ENCODE peak calls at places on chromosomes 3 and 15, in seven cellular contexts. Y is bronchial epithelial cell; Q is Peyer's patch; I is uterus; C is MM.1S; O is cardiac muscle cell; K is CD4-positive, CD25-positive, alpha-beta regulatory T cell. N is an unnamed sample. For H3K36me3, the result is how much of the 10 kb centered on the place peaks cover.

GRCh38 chr3:11603628-11604027 is 40.1 kb downstream of the VGLL4 start:
- DNase-seq in Y (no peak), Q (no peak), I (peak), C (no peak), O (peak), K (no peak), N (no peak)

GRCh38 chr3:2837233-2837632 is 272.9 kb downstream of the IL5RA start:
- DNase-seq in Y (no peak), Q (no peak), I (no peak), C (no peak), O (no peak), K (no peak), N (no peak)

GRCh38 chr15:76963596-76963995 is 31.3 kb upstream of the PSTPIP1 start:
- DNase-seq in Y (peak), Q (no peak), I (no peak), C (no peak), O (no peak), K (no peak), N (no peak)

GRCh38 chr3:65785065-65785645 is 253.6 kb downstream of the MAGI1 start:
- DNase-seq in Y (peak), Q (no peak), I (no peak), C (peak), O (peak), K (peak), N (peak)

GRCh38 chr3:168678730-168679129 is 583.0 kb upstream of the GOLIM4 start:
- DNase-seq in Y (peak), Q (no peak), I (no peak), C (no peak), O (no peak), K (no peak), N (no peak)

GRCh38 chr3:98185180-98185579 is 18.7 kb downstream of the OR5H15 start:
- DNase-seq in Y (no peak), Q (no peak), I (no peak), C (peak), O (no peak), K (peak), N (no peak)

GRCh38 chr15:31262143-31262530 is 64.5 kb upstream of the KLF13 start:
- DNase-seq in Y (no peak), Q (no peak), I (no peak), C (no peak), O (no peak), K (no peak), N (no peak)

GRCh38 chr15:74983725-74984231 is 11.6 kb upstream of the SCAMP5 start:
- DNase-seq in Y (peak), Q (no peak), I (no peak), C (peak), O (no peak), K (peak), N (no peak)

GRCh38 chr3:128973988-128974564 is 19.8 kb downstream of the CFAP92 start:
- DNase-seq in Y (no peak), Q (no peak), I (no peak), C (no peak), O (no peak), K (no peak), N (no peak)

GRCh38 chr3:11591006-11591360 is 52.7 kb downstream of the VGLL4 start:
- DNase-seq in Y (no peak), Q (no peak), I (no peak), C (no peak), O (peak), K (no peak), N (no peak)

GRCh38 chr15:64232400-64232799 is 69.6 kb upstream of the PPIB start:
- DNase-seq in Y (peak), Q (no peak), I (no peak), C (no peak), O (peak), K (no peak), N (no peak)

GRCh38 chr3:53067571-53067970 is 21.7 kb upstream of the SFMBT1 start:
- DNase-seq in Y (no peak), Q (no peak), I (no peak), C (no peak), O (no peak), K (no peak), N (no peak)

GRCh38 chr3:138348107-138348949 is at the start of gene MRAS:
- DNase-seq in Y (peak), Q (no peak), I (peak), C (peak), O (peak), K (peak), N (peak)

GRCh38 chr3:87761795-87762194 is 297.0 kb downstream of the CGGBP1 start:
- DNase-seq in Y (no peak), Q (no peak), I (no peak), C (no peak), O (no peak), K (no peak), N (no peak)

GRCh38 chr3:51703776-51704510 is 2.9 kb upstream of the GRM2 start:
- DNase-seq in Y (no peak), Q (no peak), I (no peak), C (no peak), O (no peak), K (no peak), N (no peak)

GRCh38 chr15:100809151-100809550 is 70.5 kb upstream of the ALDH1A3 start:
- DNase-seq in Y (peak), Q (no peak), I (no peak), C (no peak), O (no peak), K (no peak), N (no peak)

GRCh38 chr3:18766971-18767370 is 341.8 kb upstream of the SATB1 start:
- DNase-seq in Y (no peak), Q (no peak), I (no peak), C (no peak), O (no peak), K (no peak), N (no peak)

GRCh38 chr3:21509706-21510105 is 241.3 kb downstream of the ZNF385D start:
- DNase-seq in Y (peak), Q (no peak), I (no peak), C (no peak), O (peak), K (no peak), N (no peak)

GRCh38 chr15:48330855-48331795 is at the start of gene DUT:
- DNase-seq in Y (peak), Q (peak), I (peak), C (peak), O (peak), K (peak), N (peak)

GRCh38 chr3:52891615-52892081 is 5.7 kb downstream of the STIMATE start:
- DNase-seq in Y (no peak), Q (no peak), I (no peak), C (no peak), O (peak), K (peak), N (no peak)

GRCh38 chr3:71341721-71342120 is 241.8 kb downstream of the FOXP1 start:
- DNase-seq in Y (peak), Q (no peak), I (no peak), C (no peak), O (peak), K (no peak), N (no peak)

GRCh38 chr3:128274837-128275236 is 121.6 kb downstream of the EEFSEC start:
- DNase-seq in Y (peak), Q (no peak), I (no peak), C (no peak), O (peak), K (no peak), N (no peak)

GRCh38 chr15:98866503-98866902 is 141.1 kb downstream of the PGPEP1L start:
- DNase-seq in Y (peak), Q (no peak), I (peak), C (no peak), O (peak), K (peak), N (no peak)

GRCh38 chr3:19256313-19256712 is 108.0 kb downstream of the KCNH8 start:
- DNase-seq in Y (no peak), Q (no peak), I (no peak), C (no peak), O (no peak), K (no peak), N (no peak)

GRCh38 chr15:96564546-96564945 is 234.0 kb downstream of the NR2F2 start:
- DNase-seq in Y (peak), Q (no peak), I (no peak), C (no peak), O (no peak), K (no peak), N (no peak)

GRCh38 chr15:41969851-41970431 is 2.4 kb downstream of the EHD4 start:
- DNase-seq in Y (peak), Q (peak), I (no peak), C (no peak), O (no peak), K (peak), N (no peak)

GRCh38 chr3:192364296-192364695 is 363.0 kb downstream of the FGF12 start:
- DNase-seq in Y (no peak), Q (no peak), I (no peak), C (no peak), O (no peak), K (no peak), N (no peak)

GRCh38 chr3:153350420-153350819 is 188.4 kb downstream of the RAP2B start:
- DNase-seq in Y (no peak), Q (no peak), I (no peak), C (peak), O (peak), K (no peak), N (no peak)

GRCh38 chr3:128623762-128624176 is 26.8 kb downstream of the RPN1 start:
- DNase-seq in Y (no peak), Q (peak), I (no peak), C (no peak), O (peak), K (no peak), N (no peak)

GRCh38 chr15:57327985-57328471 is 48.3 kb upstream of the CGNL1 start:
- DNase-seq in Y (no peak), Q (no peak), I (peak), C (no peak), O (peak), K (no peak), N (no peak)

GRCh38 chr3:32733631-32734229 is 48.7 kb downstream of the CNOT10 start:
- DNase-seq in Y (peak), Q (no peak), I (no peak), C (peak), O (peak), K (peak), N (no peak)

GRCh38 chr3:113898892-113899291 is 48.9 kb upstream of the ZDHHC23 start:
- DNase-seq in Y (no peak), Q (no peak), I (no peak), C (no peak), O (peak), K (no peak), N (no peak)

GRCh38 chr3:88775026-88775690 is 332.3 kb upstream of the EPHA3 start:
- DNase-seq in Y (peak), Q (no peak), I (no peak), C (no peak), O (no peak), K (no peak), N (no peak)
- H3K36me3 ChIP-seq in Y (under half), Q (under half), I (under half), C (under half), O (under half), K (under half), N (under half)

DNA sequence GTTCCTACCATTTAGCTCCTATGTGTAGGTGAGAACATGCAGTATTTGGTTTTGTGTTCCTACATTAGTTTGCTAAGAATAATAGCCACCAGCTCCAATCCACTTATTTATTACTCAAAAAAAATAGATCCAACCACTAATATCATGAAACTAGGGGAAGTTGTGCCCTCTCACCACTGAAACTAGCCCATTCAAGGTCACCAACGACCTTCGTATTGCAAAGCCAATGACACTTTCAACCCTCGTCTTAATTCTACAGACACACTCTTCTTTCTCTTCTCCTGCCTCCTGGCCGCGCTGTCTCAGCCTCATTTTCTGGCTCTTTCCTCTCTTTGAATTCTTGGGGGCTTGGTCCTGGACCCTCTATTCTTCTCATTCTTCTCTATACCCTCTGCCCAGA is 25.7 kb upstream of the LIMD1 start:
- DNase-seq in Y (no peak), Q (no peak), I (no peak), C (peak), O (no peak), K (no peak), N (no peak)
- H3K36me3 ChIP-seq in Y (under half), Q (under half), I (under half), C (under half), O (under half), K (under half), N (under half)

DNA sequence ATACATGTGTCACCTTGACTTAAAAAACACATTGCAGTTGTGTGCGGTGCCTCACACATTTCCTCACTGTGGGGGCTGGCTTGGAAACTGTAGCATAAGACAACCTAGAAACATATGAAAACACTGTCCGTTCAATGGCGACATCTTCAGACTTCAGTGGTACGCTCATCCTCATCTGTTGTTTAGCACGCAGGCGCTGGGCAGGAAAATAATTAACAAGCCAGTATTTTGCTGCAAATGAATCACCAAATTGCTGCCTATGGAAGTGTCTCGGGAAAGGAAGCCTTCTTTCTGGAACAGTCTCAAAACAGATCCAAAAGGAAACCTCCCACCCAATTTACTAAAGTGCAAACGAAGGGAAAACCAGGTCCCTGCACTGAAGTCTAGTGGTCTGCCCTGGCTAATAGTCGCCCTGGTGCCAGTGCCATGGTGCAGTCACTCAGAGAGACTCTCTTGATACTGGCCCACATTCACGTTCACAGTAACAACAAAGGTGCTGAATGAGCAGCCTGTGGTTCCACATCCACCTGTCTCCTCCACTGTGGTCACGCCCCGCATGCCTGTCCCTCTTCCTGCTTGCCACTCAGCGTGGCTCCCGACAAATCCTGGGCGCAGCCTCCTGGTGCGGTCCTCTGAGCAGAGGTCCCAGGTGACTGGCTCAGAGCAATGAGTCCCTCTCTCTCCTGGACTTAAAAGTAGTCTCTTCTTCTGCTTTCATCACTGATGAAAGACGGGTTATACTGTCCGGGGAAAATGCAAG is 35.6 kb upstream of the MUC13 start:
- DNase-seq in Y (no peak), Q (no peak), I (no peak), C (no peak), O (no peak), K (no peak), N (no peak)
- H3K36me3 ChIP-seq in Y (under half), Q (under half), I (under half), C (under half), O (under half), K (under half), N (under half)

GRCh38 chr15:85603160-85603559 is 191.6 kb downstream of the KLHL25 start:
- DNase-seq in Y (no peak), Q (no peak), I (no peak), C (no peak), O (no peak), K (no peak), N (no peak)
- H3K36me3 ChIP-seq in Y (under half), Q (under half), I (under half), C (under half), O (under half), K (under half), N (under half)

GRCh38 chr3:171542976-171543375 is 82.8 kb upstream of the TNIK start:
- DNase-seq in Y (peak), Q (no peak), I (no peak), C (no peak), O (no peak), K (no peak), N (no peak)

GRCh38 chr3:171548918-171549317 is 88.7 kb upstream of the TNIK start:
- DNase-seq in Y (no peak), Q (no peak), I (no peak), C (no peak), O (no peak), K (no peak), N (no peak)

GRCh38 chr3:171541647-171542046 is 81.4 kb upstream of the TNIK start:
- DNase-seq in Y (no peak), Q (no peak), I (no peak), C (no peak), O (no peak), K (no peak), N (no peak)

GRCh38 chr3:171541181-171541580 is 81.0 kb upstream of the TNIK start:
- DNase-seq in Y (no peak), Q (no peak), I (no peak), C (no peak), O (no peak), K (no peak), N (no peak)

GRCh38 chr3:171543759-171544284 is 83.6 kb upstream of the TNIK start:
- DNase-seq in Y (no peak), Q (no peak), I (no peak), C (no peak), O (no peak), K (no peak), N (no peak)
- H3K36me3 ChIP-seq in Y (under half), Q (under half), I (under half), C (under half), O (under half), K (under half), N (under half)

DNA sequence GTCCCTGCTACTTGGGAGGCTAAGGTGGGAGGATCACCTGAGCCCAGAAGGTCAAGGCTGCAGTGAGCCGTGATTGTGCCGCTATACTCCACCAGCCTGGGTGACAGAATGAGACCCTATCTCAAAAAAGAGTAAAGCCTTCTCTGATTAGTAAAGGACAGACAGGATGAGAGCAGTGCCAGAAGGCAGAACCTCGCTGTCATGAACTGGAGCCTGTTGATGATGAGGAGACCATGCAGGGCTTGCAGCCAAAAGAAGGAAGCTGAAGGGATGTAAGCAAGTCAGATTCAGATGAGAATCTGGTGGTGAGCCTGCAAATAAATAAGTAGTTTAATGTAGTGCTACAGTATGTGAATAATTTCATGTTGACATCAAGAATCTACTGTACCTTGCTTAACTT is 52.8 kb downstream of the USP50 start:
- DNase-seq in Y (no peak), Q (no peak), I (no peak), C (no peak), O (no peak), K (no peak), N (no peak)
- H3K36me3 ChIP-seq in Y (under half), Q (under half), I (under half), C (under half), O (half or more), K (half or more), N (under half)

GRCh38 chr3:194462936-194463335 is 23.9 kb downstream of the ATP13A3 start:
- DNase-seq in Y (no peak), Q (no peak), I (no peak), C (no peak), O (no peak), K (no peak), N (no peak)
- H3K36me3 ChIP-seq in Y (under half), Q (under half), I (under half), C (under half), O (under half), K (under half), N (under half)

DNA sequence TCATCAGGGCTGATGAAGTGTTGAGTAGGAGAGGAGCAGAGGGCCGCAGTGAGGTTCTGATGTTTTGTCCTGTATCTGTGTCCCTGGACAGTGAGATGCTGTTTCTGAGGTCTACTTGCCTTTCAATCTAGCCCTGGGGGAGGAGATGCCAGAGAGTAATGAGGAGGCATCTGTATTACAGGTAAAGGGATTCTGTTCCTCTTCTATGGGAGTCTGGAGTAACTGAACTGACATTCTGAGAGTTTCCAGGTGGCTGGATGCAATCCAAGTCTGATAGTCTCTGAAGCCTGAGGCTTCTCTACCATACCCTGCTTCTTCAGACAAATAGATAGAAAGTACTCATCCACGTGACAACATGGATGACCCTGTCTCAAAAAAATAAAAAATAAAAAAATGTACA is 60.9 kb downstream of the IL12A start:
- DNase-seq in Y (no peak), Q (no peak), I (no peak), C (no peak), O (no peak), K (no peak), N (no peak)
- H3K36me3 ChIP-seq in Y (under half), Q (under half), I (under half), C (under half), O (under half), K (under half), N (under half)

N was measured in prostate gland.